ENCODE peak calls at places on chromosome 13, in seven cellular contexts. U is HEK293T, Q is activated B cell treated with CpG ODN at 0.5 μM for 24 hours, C is neural progenitor cell, V is WTC11, D is NCI-H1105, Z is nucleus accumbens. R is an unnamed sample.

GRCh38 chr13:99288069-99288468 is 19.1 kb downstream of the GPR183 start:
- DNase-seq in Z (no peak), V (no peak), U (no peak), C (no peak), D (no peak), Q (no peak), R (peak; percentile 69)

GRCh38 chr13:76161143-76161542 is 525.0 kb downstream of the LMO7 start:
- DNase-seq in V (no peak), U (no peak), C (no peak), D (no peak), Z (no peak), Q (no peak), R (no peak)

GRCh38 chr13:32212420-32212819 is 102.7 kb downstream of the ZAR1L start:
- DNase-seq in U (no peak), D (no peak), V (no peak), Q (no peak), C (no peak), Z (no peak), R (no peak)

GRCh38 chr13:74325106-74325505 is 190.9 kb upstream of the KLF12 start:
- DNase-seq in Q (no peak), U (peak; percentile 75), V (no peak), Z (no peak), D (peak; percentile 36), C (no peak), R (peak; percentile 97)

GRCh38 chr13:111546921-111547675 is 226.7 kb downstream of the TEX29 start:
- DNase-seq in U (no peak), D (no peak), Z (no peak), C (no peak), V (no peak), Q (no peak), R (no peak)

GRCh38 chr13:44159633-44160279 is 213.9 kb upstream of the SERP2 start:
- DNase-seq in V (no peak), C (no peak), U (no peak), Z (no peak), D (no peak), Q (no peak), R (no peak)

GRCh38 chr13:106569233-106570095 is 1.5 kb upstream of the ARGLU1 start:
- DNase-seq in Z (no peak), U (no peak), C (no peak), V (no peak), D (no peak), Q (no peak), R (no peak)

GRCh38 chr13:99124695-99125334 is 75.8 kb upstream of the UBAC2 start:
- DNase-seq in V (no peak), C (no peak), Q (no peak), U (no peak), Z (no peak), D (no peak), R (no peak)

GRCh38 chr13:108195146-108195545 is 20.2 kb downstream of the LIG4 start:
- DNase-seq in V (no peak), D (no peak), Q (no peak), Z (no peak), U (no peak), C (no peak), R (no peak)

GRCh38 chr13:28356506-28357064 is 138.3 kb downstream of the FLT1 start:
- DNase-seq in V (no peak), D (no peak), Z (no peak), U (no peak), C (no peak), Q (no peak), R (no peak)

GRCh38 chr13:34347784-34348573 is 530.0 kb downstream of the RFC3 start:
- DNase-seq in Q (no peak), V (no peak), Z (no peak), C (no peak), D (no peak), U (no peak), R (no peak)